ENCODE peak calls at places on chromosomes 5 and 9, in ten cellular contexts. J is ovary, C is uterus, D is HL-60, X is MM.1S, V is GM13977, N is mucosa of descending colon, G is mesothelial cell of epicardium, Q is epithelial cell of esophagus, B is omental fat pad. R is an unnamed sample.

GRCh38 chr5:153153086-153153485 is 337.4 kb upstream of the GRIA1 start:
- DNase-seq in X (peak; percentile 8), V (no peak), G (no peak), D (no peak), Q (peak; percentile 39), C (no peak), N (no peak), B (no peak), J (no peak), R (no peak)

GRCh38 chr9:91795500-91796241 is 154.4 kb downstream of the ROR2 start:
- DNase-seq in G (no peak), B (peak; percentile 21), V (no peak), N (no peak), C (no peak), X (no peak), D (no peak), Q (peak; percentile 35), J (no peak), R (no peak)

GRCh38 chr5:73204302-73204701 is 31.3 kb downstream of the TMEM174 start:
- DNase-seq in G (no peak), B (no peak), J (no peak), V (no peak), X (no peak), N (peak; percentile 47), D (no peak), Q (no peak), C (no peak), R (no peak)

GRCh38 chr9:76373173-76373771 is 21.0 kb downstream of the RFK start:
- DNase-seq in G (no peak), J (peak; percentile 30), N (peak; percentile 82), X (no peak), Q (peak; percentile 65), B (no peak), D (no peak), V (no peak), C (peak; percentile 55), R (no peak)

GRCh38 chr9:119884411-119884810 is 515.2 kb upstream of the BRINP1 start:
- DNase-seq in N (no peak), C (no peak), G (no peak), J (no peak), X (no peak), D (no peak), Q (no peak), B (no peak), V (no peak), R (no peak)

GRCh38 chr9:35335164-35335563 is 154.7 kb upstream of the RUSC2 start:
- DNase-seq in X (no peak), D (no peak), C (no peak), B (no peak), J (no peak), V (no peak), G (no peak), Q (no peak), N (no peak), R (no peak)

GRCh38 chr5:119153629-119154028 is 82.7 kb downstream of the DMXL1 start:
- DNase-seq in J (no peak), Q (no peak), N (no peak), B (no peak), D (no peak), C (no peak), G (no peak), V (no peak), X (no peak), R (no peak)

GRCh38 chr9:27107241-27107640 is 1.8 kb upstream of the TEK start:
- DNase-seq in G (no peak), V (no peak), C (no peak), N (no peak), B (no peak), J (no peak), Q (no peak), X (no peak), D (no peak), R (no peak)

GRCh38 chr5:139925650-139926640 is 117.2 kb downstream of the NRG2 start:
- DNase-seq in B (no peak), N (no peak), G (no peak), X (no peak), Q (no peak), C (no peak), V (no peak), D (no peak), J (no peak), R (no peak)

GRCh38 chr9:134326754-134327526 is 685 bp downstream of the RXRA start:
- DNase-seq in J (no peak), C (no peak), N (peak; percentile 51), G (no peak), V (peak; percentile 73), X (peak; percentile 23), Q (peak; percentile 25), D (no peak), B (no peak), R (no peak)

GRCh38 chr9:9003184-9003583 is 1203.6 kb upstream of the DMAC1 start:
- DNase-seq in J (no peak), N (peak; percentile 21), V (no peak), D (no peak), C (no peak), Q (peak; percentile 1), X (no peak), G (no peak), B (no peak), R (no peak)

DNA sequence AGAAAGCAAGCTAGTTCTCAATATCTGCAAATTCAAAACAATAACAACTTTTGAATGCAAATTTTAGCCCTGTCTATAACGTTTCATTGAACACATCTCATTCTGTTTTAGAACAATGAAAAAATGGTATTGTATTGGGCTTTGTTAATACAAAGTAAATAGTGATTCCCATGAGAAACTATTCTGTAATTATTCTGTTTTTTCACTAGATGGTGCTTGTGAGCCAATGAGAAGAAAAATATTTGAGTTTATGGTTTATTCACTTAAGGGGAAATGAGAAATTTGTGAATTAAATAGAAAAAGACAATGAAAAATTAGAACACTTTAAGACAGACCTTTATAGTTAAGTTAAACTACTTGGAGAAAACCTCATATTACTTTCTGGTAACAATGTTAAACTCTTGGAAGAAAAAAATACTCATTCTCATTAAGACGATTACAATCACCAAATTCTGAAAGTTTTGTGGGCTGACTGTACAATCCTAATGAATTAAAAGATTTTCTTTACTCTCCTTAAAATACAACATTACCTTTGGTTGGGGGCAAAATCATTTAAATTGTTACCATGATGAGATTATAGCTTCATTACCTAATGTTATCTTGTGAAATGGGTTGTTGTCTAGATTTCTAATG is 127.0 kb downstream of the NNT start:
- DNase-seq in D (no peak), G (no peak), J (no peak), Q (peak; percentile 39), B (no peak), N (no peak), X (peak; percentile 31), C (no peak), V (no peak), R (no peak)
- TF ChIP-seq CTCF in D (peak; percentile 24), G (peak; percentile 68), J (no peak), Q (peak; percentile 37), B (no peak), N (no peak), X (peak; percentile 65), C (peak; percentile 34), V (peak; percentile 42), R (peak; percentile 60)

GRCh38 chr5:115601709-115602584 is at the start of gene TICAM2:
- DNase-seq in J (peak; percentile 72), C (peak; percentile 61), D (peak; percentile 17), X (peak; percentile 64), V (peak; percentile 88), N (peak; percentile 69), B (peak; percentile 33), G (no peak), Q (peak; percentile 38), R (peak; percentile 82)
- TF ChIP-seq CTCF in J (peak; percentile 16), C (no peak), D (no peak), X (peak; percentile 16), V (peak; percentile 29), N (no peak), B (no peak), G (no peak), Q (no peak), R (peak; percentile 15)

GRCh38 chr5:158814521-158814920 is 285.2 kb downstream of the EBF1 start:
- DNase-seq in X (no peak), D (no peak), G (no peak), V (no peak), Q (no peak), C (no peak), B (no peak), N (no peak), J (no peak), R (no peak)

GRCh38 chr5:158819840-158820620 is 279.7 kb downstream of the EBF1 start:
- DNase-seq in N (no peak), B (no peak), G (no peak), D (no peak), C (no peak), V (peak; percentile 46), Q (peak; percentile 50), X (no peak), J (no peak), R (no peak)

GRCh38 chr5:158819095-158819494 is 280.6 kb downstream of the EBF1 start:
- DNase-seq in N (no peak), G (no peak), V (no peak), B (no peak), C (no peak), Q (no peak), X (no peak), D (no peak), J (no peak), R (no peak)

GRCh38 chr5:158813275-158813674 is 286.4 kb downstream of the EBF1 start:
- DNase-seq in G (no peak), B (no peak), J (no peak), D (no peak), N (no peak), Q (no peak), V (no peak), C (no peak), X (no peak), R (no peak)

DNA sequence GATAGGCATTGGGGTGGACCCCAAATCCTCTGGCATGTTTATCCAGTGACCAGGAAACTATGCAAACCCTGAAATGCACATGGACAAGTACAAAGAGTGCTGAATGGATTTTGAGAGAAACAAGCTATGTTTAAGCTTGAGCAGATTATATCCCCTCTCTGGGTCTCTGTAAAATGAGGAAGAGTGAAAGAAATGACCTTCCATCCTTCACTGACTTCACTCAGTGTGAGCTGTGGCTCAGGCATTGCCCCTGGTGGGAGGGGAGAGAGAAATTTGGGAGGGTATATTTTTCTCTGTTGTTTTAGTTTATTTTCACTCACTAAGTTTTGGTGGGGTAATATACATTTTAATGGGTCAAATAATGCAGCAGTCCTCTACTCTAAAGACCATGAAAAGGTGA is 283.4 kb downstream of the EBF1 start:
- DNase-seq in V (no peak), X (no peak), N (no peak), B (no peak), J (no peak), G (no peak), D (no peak), C (no peak), Q (no peak), R (no peak)
- TF ChIP-seq CTCF in V (no peak), X (no peak), N (no peak), B (no peak), J (no peak), G (no peak), D (no peak), C (no peak), Q (no peak), R (no peak)

DNA sequence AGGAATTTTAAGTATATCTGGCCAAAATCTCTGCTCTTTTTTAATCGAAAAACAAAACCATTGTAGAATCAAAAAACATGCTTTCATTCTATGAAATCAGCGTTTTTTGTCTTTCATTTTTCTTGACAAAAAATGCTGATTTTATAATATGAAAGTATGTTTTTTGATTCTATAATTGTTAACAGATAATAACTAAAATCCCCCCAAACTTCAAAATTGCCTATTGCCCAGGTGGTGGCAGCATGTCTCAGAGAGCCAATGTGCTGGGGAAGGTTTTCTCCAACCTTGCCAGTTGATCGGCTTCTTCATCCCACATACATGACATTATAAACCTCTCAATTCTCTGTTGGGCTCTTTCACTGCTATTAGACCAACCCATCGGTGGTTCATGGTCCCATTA is 5.1 kb upstream of the SMIM15 start:
- DNase-seq in J (no peak), C (no peak), B (no peak), X (peak; percentile 47), V (peak; percentile 28), D (no peak), N (peak; percentile 35), Q (peak; percentile 56), G (no peak), R (no peak)
- TF ChIP-seq CTCF in J (no peak), C (no peak), B (no peak), X (peak; percentile 55), V (peak; percentile 44), D (no peak), N (no peak), Q (peak; percentile 61), G (no peak), R (no peak)

R was measured in ascending aorta.